ENCODE peak calls at places on chromosome 22, in seven cellular contexts. U is stimulated activated CD8-positive, alpha-beta memory T cell treated with anti-CD3 and anti-CD28 coated beads, Interleukin-2, amount 100 ng/mL, for 1 hour; S is osteocyte; R is heart left ventricle; Y is T-helper 9 cell; H is pulmonary artery endothelial cell; E is ovary. Z is an unnamed sample.

GRCh38 chr22:22933100-22933806 is 45.6 kb downstream of the IGLL5 start:
- DNase-seq in U (no peak), S (no peak), R (peak; percentile 39), Y (no peak), H (no peak), E (no peak), Z (no peak)

GRCh38 chr22:27576815-27577564 is 224.6 kb downstream of the MN1 start:
- DNase-seq in U (no peak), S (no peak), R (no peak), Y (no peak), H (peak; percentile 71), E (no peak), Z (no peak)

GRCh38 chr22:44566911-44567310 is 68.9 kb upstream of the RTL6 start:
- DNase-seq in U (no peak), S (no peak), R (peak; percentile 37), Y (no peak), H (no peak), E (no peak), Z (no peak)

GRCh38 chr22:46795845-46796565 is 33.6 kb downstream of the TBC1D22A start:
- DNase-seq in U (no peak), S (peak; percentile 49), R (no peak), Y (no peak), H (no peak), E (no peak), Z (no peak)

GRCh38 chr22:25407226-25407858 is 157.1 kb upstream of the GRK3 start:
- DNase-seq in U (no peak), S (no peak), R (no peak), Y (no peak), H (no peak), E (no peak), Z (no peak)

GRCh38 chr22:49568751-49569285 is 258.9 kb downstream of the BRD1 start:
- DNase-seq in U (no peak), S (peak; percentile 72), R (peak; percentile 51), Y (no peak), H (no peak), E (no peak), Z (no peak)

GRCh38 chr22:30777589-30777988 is 82.9 kb downstream of the OSBP2 start:
- DNase-seq in U (no peak), S (no peak), R (no peak), Y (no peak), H (no peak), E (no peak), Z (no peak)

GRCh38 chr22:48782817-48783511 is 1044.7 kb downstream of the BRD1 start:
- DNase-seq in U (no peak), S (peak; percentile 72), R (no peak), Y (no peak), H (no peak), E (no peak), Z (no peak)

GRCh38 chr22:45731798-45732495 is 60.3 kb downstream of the ATXN10 start:
- DNase-seq in U (no peak), S (no peak), R (no peak), Y (no peak), H (no peak), E (no peak), Z (no peak)

GRCh38 chr22:39940757-39941305 is 19.4 kb upstream of the TMA7B start:
- DNase-seq in U (no peak), S (no peak), R (no peak), Y (no peak), H (no peak), E (no peak), Z (no peak)

GRCh38 chr22:37802310-37803194 is 5.2 kb upstream of the GCAT start:
- DNase-seq in U (no peak), S (no peak), R (peak; percentile 80), Y (no peak), H (no peak), E (peak; percentile 73), Z (no peak)

Z was measured in activated CD4-positive, CD25-positive, alpha-beta regulatory T cell treated with anti-CD3 and anti-CD28 coated beads, Interleukin-2, amount 50 U/mL, for 16 hours.